ENCODE peak calls at places on chromosomes 13 and 19, in seven cellular contexts. Q is T follicular helper cell; G is stimulated activated CD8-positive, alpha-beta memory T cell treated with anti-CD3 and anti-CD28 coated beads, Interleukin-4, amount 100 ng/mL, for 24 hours; F is NCI-H2107; H is DMS153; C is stimulated activated CD4-positive, alpha-beta T cell treated with anti-CD3 and anti-CD28 coated beads, Interleukin-2, amount 100 ng/mL, for 48 hours; T is H9. S is an unnamed sample.

GRCh38 chr13:45728759-45729158 is 26.6 kb downstream of the CBY2 start:
- DNase-seq in Q (no peak), G (no peak), F (no peak), H (no peak), C (no peak), T (peak), S (no peak)

GRCh38 chr13:95463516-95463915 is 89.0 kb upstream of the CLDN10 start:
- DNase-seq in Q (no peak), G (no peak), F (no peak), H (no peak), C (no peak), T (no peak), S (no peak)

GRCh38 chr19:7605490-7606222 is 10.0 kb downstream of the CAMSAP3 start:
- DNase-seq in Q (no peak), G (no peak), F (no peak), H (no peak), C (peak), T (peak), S (peak)

GRCh38 chr13:25687622-25688225 is 315.9 kb downstream of the ATP8A2 start:
- DNase-seq in Q (no peak), G (no peak), F (no peak), H (peak), C (no peak), T (no peak), S (no peak)

GRCh38 chr19:45753548-45753947 is 15.5 kb downstream of the SIX5 start:
- DNase-seq in Q (no peak), G (no peak), F (no peak), H (no peak), C (no peak), T (peak), S (no peak)

GRCh38 chr19:40549007-40549708 is 27.5 kb upstream of the SHKBP1 start:
- DNase-seq in Q (peak), G (peak), F (no peak), H (peak), C (peak), T (peak), S (peak)

GRCh38 chr19:3440082-3440481 is 40.2 kb downstream of the SMIM24 start:
- DNase-seq in Q (peak), G (peak), F (no peak), H (no peak), C (peak), T (peak), S (peak)

GRCh38 chr13:99979453-99980200 is 2.0 kb upstream of the ZIC2 start:
- DNase-seq in Q (no peak), G (no peak), F (no peak), H (peak), C (no peak), T (peak), S (no peak)

GRCh38 chr13:43816401-43816889 is 29.7 kb upstream of the ENOX1 start:
- DNase-seq in Q (no peak), G (no peak), F (no peak), H (no peak), C (no peak), T (no peak), S (no peak)

GRCh38 chr19:56504581-56504980 is 3.1 kb upstream of the ZNF471 start:
- DNase-seq in Q (no peak), G (no peak), F (no peak), H (no peak), C (no peak), T (no peak), S (no peak)

GRCh38 chr19:49543032-49543431 is 15.2 kb downstream of the RCN3 start:
- DNase-seq in Q (no peak), G (no peak), F (no peak), H (no peak), C (no peak), T (no peak), S (no peak)

GRCh38 chr19:19071897-19072296 is 8.1 kb downstream of the SLC25A42 start:
- DNase-seq in Q (no peak), G (no peak), F (no peak), H (no peak), C (no peak), T (no peak), S (no peak)

GRCh38 chr19:1087813-1088418 is 7.3 kb downstream of the POLR2E start:
- DNase-seq in Q (no peak), G (no peak), F (no peak), H (no peak), C (no peak), T (no peak), S (no peak)

GRCh38 chr19:6876790-6877189 is 10.6 kb upstream of the ADGRE1 start:
- DNase-seq in Q (no peak), G (no peak), F (no peak), H (no peak), C (no peak), T (no peak), S (no peak)

GRCh38 chr19:2867025-2867991 is at the start of gene ZNF556:
- DNase-seq in Q (no peak), G (no peak), F (no peak), H (no peak), C (no peak), T (no peak), S (no peak)

GRCh38 chr19:14030997-14031718 is 404 bp upstream of the IL27RA start:
- DNase-seq in Q (peak), G (no peak), F (no peak), H (no peak), C (no peak), T (no peak), S (no peak)

GRCh38 chr13:64680739-64681138 is 2549.4 kb downstream of the PCDH9 start:
- DNase-seq in Q (no peak), G (no peak), F (no peak), H (no peak), C (no peak), T (no peak), S (no peak)

GRCh38 chr13:98972627-98973026 is 5.2 kb downstream of the DOCK9 start:
- DNase-seq in Q (no peak), G (no peak), F (no peak), H (no peak), C (no peak), T (no peak), S (no peak)

GRCh38 chr13:112586334-112586733 is 1.6 kb downstream of the TUBGCP3 start:
- DNase-seq in Q (no peak), G (no peak), F (no peak), H (no peak), C (no peak), T (no peak), S (no peak)

GRCh38 chr19:19546751-19547162 is 8.7 kb downstream of the CILP2 start:
- DNase-seq in Q (no peak), G (no peak), F (no peak), H (no peak), C (no peak), T (no peak), S (no peak)